ENCODE peak calls at places on chromosomes 3 and 15, in eight cellular contexts. L, J, U, A, W, T, B and Z are unnamed samples. For H3K4me1, the result is how much of the 10 kb centered on the place peaks cover.

GRCh38 chr3:75192065-75192658 is 472.0 kb upstream of the FRG2C start:
- DNase-seq in L (peak), J (peak), U (no peak), A (peak), W (no peak), T (no peak), B (peak), Z (peak)

GRCh38 chr15:70047386-70048195 is 50.1 kb downstream of the TLE3 start:
- DNase-seq in L (peak), J (no peak), U (peak), A (no peak), W (no peak), T (peak), B (no peak), Z (no peak)

GRCh38 chr3:155031191-155031590 is 48.9 kb upstream of the MME start:
- DNase-seq in L (peak), J (no peak), U (no peak), A (no peak), W (no peak), T (no peak), B (no peak), Z (no peak)

GRCh38 chr3:100637197-100637631 is 27.8 kb downstream of the ADGRG7 start:
- DNase-seq in L (no peak), J (no peak), U (no peak), A (no peak), W (no peak), T (no peak), B (no peak), Z (no peak)

GRCh38 chr15:44308874-44309273 is 20.4 kb downstream of the GOLM2 start:
- DNase-seq in L (no peak), J (no peak), U (no peak), A (no peak), W (no peak), T (no peak), B (no peak), Z (no peak)

GRCh38 chr3:123194552-123194951 is 7.2 kb upstream of the SEC22A start:
- DNase-seq in L (peak), J (no peak), U (no peak), A (no peak), W (no peak), T (no peak), B (peak), Z (no peak)

GRCh38 chr15:66153549-66154415 is 99.8 kb downstream of the MEGF11 start:
- DNase-seq in L (no peak), J (no peak), U (peak), A (no peak), W (no peak), T (no peak), B (no peak), Z (no peak)

GRCh38 chr15:80183291-80183690 is 30.5 kb downstream of the FAH start:
- DNase-seq in L (no peak), J (no peak), U (no peak), A (no peak), W (no peak), T (no peak), B (no peak), Z (no peak)

GRCh38 chr15:90035835-90036220 is 34.7 kb downstream of the ZNF710 start:
- DNase-seq in L (no peak), J (no peak), U (peak), A (no peak), W (no peak), T (no peak), B (no peak), Z (no peak)

GRCh38 chr15:90036806-90037509 is 35.8 kb downstream of the ZNF710 start:
- DNase-seq in L (no peak), J (no peak), U (peak), A (no peak), W (no peak), T (no peak), B (no peak), Z (no peak)

GRCh38 chr15:90036343-90036742 is 35.2 kb downstream of the ZNF710 start:
- DNase-seq in L (no peak), J (no peak), U (peak), A (no peak), W (no peak), T (no peak), B (no peak), Z (no peak)

GRCh38 chr15:90033448-90033847 is 32.3 kb downstream of the ZNF710 start:
- DNase-seq in L (no peak), J (no peak), U (no peak), A (no peak), W (no peak), T (no peak), B (no peak), Z (no peak)

DNA sequence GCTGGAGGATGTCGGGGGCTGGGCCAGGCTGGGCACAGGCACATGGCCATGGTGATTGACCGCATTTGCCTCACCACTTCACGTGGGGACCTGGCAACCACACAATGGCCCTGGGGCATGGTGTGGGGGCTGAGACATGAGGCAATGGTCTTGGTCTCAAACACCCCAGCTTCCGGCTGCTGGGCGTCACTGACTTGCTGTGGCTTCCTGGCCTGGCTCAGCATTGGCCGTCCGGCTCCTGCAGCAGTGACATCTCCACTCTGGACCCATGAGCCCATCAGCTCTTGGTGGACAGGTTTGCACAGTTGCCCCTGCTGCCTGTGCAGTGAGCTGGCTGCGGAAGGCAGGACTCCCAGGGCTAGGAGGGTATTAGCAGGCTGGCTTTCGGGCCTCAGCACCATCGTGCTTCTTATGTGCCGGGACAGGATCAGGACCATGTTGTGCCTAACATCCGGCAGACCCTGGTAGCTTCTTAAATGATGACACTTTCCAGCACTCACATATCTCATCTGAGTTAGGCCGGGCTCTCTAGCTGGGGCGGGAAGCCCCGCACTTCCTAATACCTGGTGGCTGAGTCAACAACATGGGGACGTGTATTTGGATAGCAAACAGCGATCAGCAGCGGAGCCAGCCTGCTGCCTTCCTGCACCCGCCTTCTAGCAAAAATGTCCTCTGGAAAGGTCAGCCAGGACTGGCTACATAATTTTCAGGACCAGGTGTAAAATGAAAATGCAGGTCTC is 34.1 kb downstream of the ZNF710 start:
- DNase-seq in L (peak), J (no peak), U (peak), A (peak), W (peak), T (peak), B (peak), Z (no peak)
- H3K4me1 ChIP-seq in L (under half), J (under half), U (under half), A (under half), W (half or more), T (under half), B (half or more), Z (under half)

GRCh38 chr3:158108596-158108995 is 1.3 kb upstream of the RSRC1 start:
- DNase-seq in L (no peak), J (no peak), U (no peak), A (no peak), W (no peak), T (no peak), B (no peak), Z (no peak)

GRCh38 chr3:158105710-158106438 is at the start of gene SHOX2:
- DNase-seq in L (peak), J (peak), U (peak), A (no peak), W (no peak), T (no peak), B (no peak), Z (no peak)

GRCh38 chr3:158106773-158107461 is 697 bp upstream of the SHOX2 start:
- DNase-seq in L (no peak), J (no peak), U (peak), A (no peak), W (no peak), T (no peak), B (peak), Z (no peak)

GRCh38 chr3:158109295-158109803 is 540 bp upstream of the RSRC1 start:
- DNase-seq in L (no peak), J (no peak), U (no peak), A (peak), W (no peak), T (no peak), B (no peak), Z (no peak)

DNA sequence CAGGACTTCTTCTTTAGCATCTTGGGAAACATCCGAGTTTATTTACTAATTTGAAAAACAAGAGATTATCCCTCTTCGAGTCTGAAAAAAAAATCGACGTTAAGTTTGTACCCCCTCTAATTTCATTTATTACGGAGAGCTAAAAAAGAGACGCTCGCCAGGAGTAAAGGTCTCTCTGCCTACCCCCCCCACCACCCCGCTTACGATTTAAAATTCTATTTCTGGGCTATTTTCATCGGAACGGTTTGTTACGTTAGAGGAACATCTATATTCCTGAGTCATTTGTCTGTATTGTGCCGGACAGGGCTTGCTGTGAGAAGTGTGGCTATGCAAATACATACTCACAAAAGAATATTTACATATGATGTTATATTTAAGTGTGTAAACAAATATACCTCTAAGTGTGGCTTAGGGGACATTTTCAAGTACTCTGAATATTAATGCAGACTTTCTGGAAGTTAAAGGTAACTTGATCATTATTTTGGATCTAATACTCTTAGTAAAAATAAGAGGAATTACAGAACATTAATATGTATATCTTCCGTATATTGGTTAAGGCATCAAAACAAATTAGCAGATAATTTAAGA is 1.4 kb upstream of the SHOX2 start:
- DNase-seq in L (no peak), J (no peak), U (no peak), A (no peak), W (no peak), T (no peak), B (peak), Z (no peak)
- H3K4me3 ChIP-seq in L (no peak), J (no peak), U (no peak), A (no peak), W (no peak), T (no peak), B (no peak), Z (no peak)

GRCh38 chr3:13509066-13509815 is 29.1 kb downstream of the HDAC11 start:
- DNase-seq in L (no peak), J (no peak), U (peak), A (no peak), W (peak), T (no peak), B (no peak), Z (no peak)
- H3K4me1 ChIP-seq in L (under half), J (under half), U (under half), A (under half), W (under half), T (under half), B (under half), Z (under half)

GRCh38 chr3:141878326-141878725 is 1.9 kb downstream of the ATP1B3 start:
- DNase-seq in L (no peak), J (no peak), U (no peak), A (no peak), W (no peak), T (no peak), B (peak), Z (no peak)

GRCh38 chr3:141877911-141878310 is 1.5 kb downstream of the ATP1B3 start:
- DNase-seq in L (peak), J (no peak), U (no peak), A (peak), W (no peak), T (peak), B (peak), Z (no peak)

GRCh38 chr3:141876891-141877561 is 583 bp downstream of the ATP1B3 start:
- DNase-seq in L (peak), J (peak), U (peak), A (peak), W (peak), T (peak), B (peak), Z (peak)

GRCh38 chr3:141876381-141876890 is at the start of gene ATP1B3:
- DNase-seq in L (peak), J (peak), U (peak), A (peak), W (peak), T (peak), B (peak), Z (peak)

DNA sequence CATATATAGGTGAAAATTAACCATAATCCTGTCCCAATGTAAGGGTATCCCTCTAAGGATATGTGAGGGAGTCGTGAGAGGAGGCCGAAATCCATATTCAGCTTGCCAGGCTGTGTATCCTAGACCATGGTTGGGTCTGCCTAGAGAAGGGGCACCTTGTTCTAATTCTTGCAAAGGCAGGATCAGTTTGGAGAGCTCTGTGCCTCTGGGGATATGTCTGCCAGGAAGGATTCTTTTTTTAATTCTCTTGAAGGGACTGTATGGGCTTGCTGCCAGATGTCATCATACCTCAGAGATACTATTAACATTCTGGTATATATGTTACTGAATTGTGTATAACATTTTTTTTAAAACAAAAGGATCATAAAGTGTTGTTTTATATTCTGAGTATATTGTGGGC is 2.4 kb downstream of the ATP1B3 start:
- DNase-seq in L (peak), J (no peak), U (no peak), A (no peak), W (no peak), T (no peak), B (peak), Z (no peak)
- H3K4me3 ChIP-seq in L (peak), J (peak), U (no peak), A (peak), W (peak), T (peak), B (no peak), Z (no peak)

DNA sequence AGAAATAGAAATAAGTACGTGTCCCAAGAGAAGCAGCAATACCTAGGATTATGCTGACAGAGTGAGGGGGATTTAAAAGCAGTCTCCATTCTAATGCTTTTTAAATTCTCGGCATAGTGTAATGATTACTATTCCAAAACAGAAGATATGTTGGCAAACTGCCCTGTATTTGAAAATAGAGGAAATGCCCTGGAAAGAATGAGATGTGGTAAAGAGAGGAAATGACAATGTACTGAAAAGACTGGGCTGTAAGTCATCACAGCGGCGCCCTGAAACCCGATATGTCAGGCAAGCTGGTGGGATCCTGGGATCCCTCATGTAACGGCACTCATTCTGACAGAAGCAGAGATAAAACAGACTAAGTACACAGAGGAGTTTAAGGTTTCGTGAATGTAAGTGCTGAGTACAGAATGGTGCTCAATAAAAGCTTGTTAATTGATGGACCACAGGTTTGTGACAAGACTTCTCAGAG is 91.2 kb downstream of the NFKBIZ start:
- DNase-seq in L (peak), J (peak), U (no peak), A (peak), W (peak), T (peak), B (peak), Z (no peak)
- H3K4me1 ChIP-seq in L (under half), J (half or more), U (under half), A (half or more), W (under half), T (under half), B (half or more), Z (half or more)

GRCh38 chr15:64651573-64652260 is 123.7 kb downstream of the RBPMS2 start:
- DNase-seq in L (no peak), J (no peak), U (no peak), A (peak), W (no peak), T (no peak), B (no peak), Z (peak)
- H3K4me3 ChIP-seq in L (no peak), J (no peak), U (no peak), A (no peak), W (no peak), T (no peak), B (no peak), Z (no peak)